ENCODE peak calls at places on chromosomes 16 and 17, in eight cellular contexts. E is Caco-2, M is breast epithelium, X is heart left ventricle, L is uterus, Z is fibroblast of villous mesenchyme, Y is brain microvascular endothelial cell, T is fibroblast of mammary gland. P is an unnamed sample.

GRCh38 chr17:80261159-80261894 is 675 bp downstream of the RNF213 start:
- DNase-seq in E (peak; percentile 71), M (peak; percentile 67), X (peak; percentile 70), L (peak; percentile 53), Z (peak; percentile 65), Y (peak; percentile 24), T (peak; percentile 54), P (no peak)

GRCh38 chr17:57578608-57578990 is 166.5 kb downstream of the CCDC182 start:
- DNase-seq in E (no peak), M (no peak), X (no peak), L (no peak), Z (no peak), Y (no peak), T (peak; percentile 65), P (no peak)

GRCh38 chr16:49816782-49817370 is 39.0 kb downstream of the ZNF423 start:
- DNase-seq in E (no peak), M (no peak), X (no peak), L (no peak), Z (no peak), Y (no peak), T (no peak), P (no peak)

GRCh38 chr17:2337811-2338657 is 733 bp downstream of the SGSM2 start:
- DNase-seq in E (peak; percentile 64), M (peak; percentile 83), X (peak; percentile 70), L (peak; percentile 54), Z (peak; percentile 60), Y (no peak), T (peak; percentile 26), P (no peak)

GRCh38 chr16:13898233-13898632 is 21.7 kb upstream of the ERCC4 start:
- DNase-seq in E (no peak), M (no peak), X (no peak), L (no peak), Z (no peak), Y (no peak), T (no peak), P (no peak)

GRCh38 chr16:85028638-85029412 is 1.2 kb downstream of the KIAA0513 start:
- DNase-seq in E (no peak), M (no peak), X (peak; percentile 55), L (peak; percentile 63), Z (peak; percentile 58), Y (no peak), T (peak; percentile 83), P (no peak)

GRCh38 chr16:53734908-53735307 is 31.0 kb downstream of the FTO start:
- DNase-seq in E (no peak), M (no peak), X (no peak), L (no peak), Z (no peak), Y (no peak), T (no peak), P (no peak)

GRCh38 chr17:40346061-40346767 is 18.3 kb downstream of the GJD3 start:
- DNase-seq in E (no peak), M (no peak), X (no peak), L (peak; percentile 23), Z (no peak), Y (no peak), T (no peak), P (no peak)

GRCh38 chr17:80738987-80739730 is 194.5 kb downstream of the RPTOR start:
- DNase-seq in E (no peak), M (no peak), X (no peak), L (no peak), Z (peak; percentile 73), Y (no peak), T (no peak), P (no peak)

GRCh38 chr16:23423496-23424049 is 29.4 kb downstream of the COG7 start:
- DNase-seq in E (no peak), M (peak; percentile 83), X (peak; percentile 72), L (peak; percentile 94), Z (peak; percentile 98), Y (peak; percentile 81), T (peak; percentile 98), P (no peak)

GRCh38 chr16:81018496-81018895 is 11.5 kb downstream of the CENPN start:
- DNase-seq in E (no peak), M (no peak), X (no peak), L (no peak), Z (no peak), Y (no peak), T (no peak), P (no peak)

GRCh38 chr16:9854665-9855064 is 327.6 kb downstream of the GRIN2A start:
- DNase-seq in E (no peak), M (no peak), X (peak; percentile 64), L (no peak), Z (peak; percentile 10), Y (peak; percentile 63), T (peak; percentile 92), P (no peak)

GRCh38 chr17:14301279-14301760 is 439 bp downstream of the HS3ST3B1 start:
- DNase-seq in E (no peak), M (no peak), X (peak; percentile 46), L (no peak), Z (no peak), Y (no peak), T (no peak), P (peak; percentile 71)
- TF ChIP-seq CTCF in E (no peak), M (no peak), X (no peak), L (no peak), Z (peak; percentile 15), Y (peak; percentile 2), T (no peak), P (peak; percentile 27)

GRCh38 chr16:87839542-87840461 is 29.5 kb downstream of the SLC7A5 start:
- DNase-seq in E (no peak), M (no peak), X (no peak), L (no peak), Z (no peak), Y (no peak), T (no peak), P (no peak)
- TF ChIP-seq CTCF in E (no peak), M (no peak), X (no peak), L (no peak), Z (no peak), Y (no peak), T (no peak), P (no peak)

DNA sequence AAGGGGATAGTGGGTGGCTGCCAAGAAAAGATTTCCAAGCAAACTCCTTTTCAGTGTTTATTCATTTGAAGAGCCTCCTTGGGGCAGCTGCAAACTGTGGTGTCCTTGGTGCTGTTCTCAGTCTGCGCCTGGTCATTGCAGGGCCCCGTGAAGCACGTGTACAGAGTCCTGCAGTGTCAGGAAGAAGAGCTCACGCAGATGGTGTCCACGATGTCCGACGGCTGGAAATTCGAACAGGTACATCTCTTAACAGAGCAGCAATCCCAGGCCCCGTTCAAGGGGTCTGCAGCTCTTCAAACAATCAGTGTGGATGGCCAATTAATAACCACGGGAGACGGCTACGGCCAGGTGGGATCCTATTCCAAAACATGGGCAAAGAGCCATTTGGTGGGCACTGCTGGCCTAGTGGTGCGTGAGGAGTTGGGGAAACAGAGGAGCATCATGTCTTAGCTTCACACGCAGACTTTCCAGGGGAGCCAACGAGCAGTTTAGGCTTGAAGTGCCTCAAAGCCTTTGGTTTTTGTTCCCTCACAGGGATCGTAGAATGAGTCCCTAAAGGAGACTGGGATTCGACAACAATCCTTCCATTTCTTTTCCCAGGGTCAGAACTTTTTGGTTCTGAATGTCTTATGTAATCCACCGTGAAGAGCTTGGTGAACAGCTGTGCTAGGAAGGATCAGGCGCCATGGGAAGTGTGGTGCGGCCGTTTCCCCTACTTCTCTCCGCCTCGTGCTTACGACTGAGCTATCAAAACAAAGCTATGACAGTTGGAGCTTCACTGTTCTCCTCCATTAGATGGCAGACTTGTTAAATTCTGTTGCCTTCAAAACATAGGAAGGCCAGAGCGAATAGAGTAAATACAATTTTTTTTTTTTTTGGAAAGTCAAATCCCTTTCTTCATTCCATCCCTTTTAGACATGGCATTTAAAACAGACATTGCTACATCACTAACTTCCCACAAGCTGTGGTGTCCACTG is 12.6 kb downstream of the KCTD2 start:
- DNase-seq in E (no peak), M (no peak), X (no peak), L (peak; percentile 47), Z (peak; percentile 85), Y (peak; percentile 63), T (peak; percentile 80), P (no peak)
- TF ChIP-seq CTCF in E (peak; percentile 53), M (peak; percentile 37), X (peak; percentile 41), L (peak; percentile 61), Z (peak; percentile 54), Y (peak; percentile 49), T (peak; percentile 63), P (peak; percentile 49)

GRCh38 chr17:5281814-5282638 is at the start of gene RABEP1:
- DNase-seq in E (peak; percentile 86), M (peak; percentile 94), X (peak; percentile 95), L (peak; percentile 90), Z (peak; percentile 93), Y (peak; percentile 81), T (peak; percentile 82), P (peak; percentile 97)
- TF ChIP-seq CTCF in E (no peak), M (peak; percentile 25), X (peak; percentile 31), L (no peak), Z (no peak), Y (peak; percentile 31), T (no peak), P (peak; percentile 71)

DNA sequence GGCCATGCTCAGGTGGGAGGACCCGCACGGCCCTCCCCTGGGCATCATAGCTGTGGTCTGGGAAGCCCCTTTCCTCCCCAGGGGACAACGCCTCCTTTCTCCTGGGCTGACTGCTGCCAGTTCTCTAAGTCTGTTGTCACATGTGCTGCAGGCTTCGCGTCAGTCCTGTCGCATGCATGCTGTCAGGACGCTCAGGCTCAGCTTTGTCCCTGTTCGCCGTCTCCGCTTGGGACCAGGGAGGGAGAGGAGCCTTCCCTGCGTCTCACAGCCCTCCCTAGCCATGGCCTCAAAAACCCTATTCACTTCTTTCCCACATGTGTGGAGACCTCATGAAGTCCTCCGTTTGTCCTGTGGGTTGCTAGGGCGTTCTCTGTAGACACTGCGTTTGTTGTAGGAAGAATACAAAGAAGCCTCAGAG is 21.4 kb downstream of the LDHD start:
- DNase-seq in E (no peak), M (no peak), X (no peak), L (no peak), Z (no peak), Y (no peak), T (no peak), P (no peak)
- TF ChIP-seq CTCF in E (no peak), M (no peak), X (no peak), L (no peak), Z (no peak), Y (no peak), T (no peak), P (no peak)

DNA sequence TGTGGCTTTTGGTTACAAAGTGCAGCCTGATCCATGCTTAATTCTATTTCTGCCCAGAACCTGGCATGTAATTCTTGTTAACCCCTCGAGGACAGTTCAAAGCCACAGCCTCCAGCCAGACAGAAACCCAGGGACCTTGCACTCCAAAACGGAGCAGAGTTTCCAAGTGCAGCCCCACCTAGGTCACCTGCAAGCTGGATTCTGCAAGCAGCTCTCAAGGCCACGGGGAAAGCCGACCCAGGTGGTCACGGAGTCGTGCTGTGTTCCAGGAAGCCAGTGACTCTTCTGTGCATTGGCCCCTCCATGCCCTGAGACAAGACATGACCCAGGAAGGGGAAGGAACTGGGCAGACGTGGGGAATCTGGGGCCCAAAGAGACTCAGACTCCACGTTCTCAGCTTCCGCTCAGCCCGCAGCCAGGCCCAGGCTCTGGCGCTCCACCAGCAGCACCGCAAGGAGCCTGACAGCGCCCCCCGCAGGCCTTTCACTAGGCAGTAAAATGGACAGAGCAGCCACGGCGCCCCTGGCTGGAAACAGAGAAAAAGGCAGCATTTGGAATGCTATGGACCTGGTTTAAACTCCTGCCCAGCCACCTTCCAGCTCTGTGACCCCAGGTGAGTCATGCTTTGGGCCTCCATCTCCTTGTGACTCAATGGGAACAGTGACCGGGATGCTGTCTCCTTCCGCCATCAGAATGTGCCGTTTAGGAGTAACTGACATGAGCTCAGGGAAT is 27.3 kb upstream of the GSG1L start:
- DNase-seq in E (no peak), M (no peak), X (no peak), L (no peak), Z (no peak), Y (peak; percentile 36), T (peak; percentile 45), P (no peak)
- TF ChIP-seq CTCF in E (no peak), M (no peak), X (no peak), L (no peak), Z (peak; percentile 12), Y (peak; percentile 68), T (peak; percentile 20), P (peak; percentile 27)

GRCh38 chr17:77644981-77645380 is 313.5 kb upstream of the TNRC6C start:
- DNase-seq in E (no peak), M (no peak), X (no peak), L (no peak), Z (no peak), Y (no peak), T (no peak), P (no peak)
- TF ChIP-seq CTCF in E (no peak), M (no peak), X (no peak), L (no peak), Z (no peak), Y (peak; percentile 41), T (no peak), P (peak; percentile 21)